ENCODE peak calls at places on chromosomes 4 and X, in five cellular contexts. One of them, this sample, is unnamed.

GRCh38 chr4:38967260-38968095 is 64.7 kb downstream of the TMEM156 start:
- DNase-seq in fibroblast of mammary gland: peak; percentile 97
- DNase-seq in cardiac muscle cell: peak; percentile 97
- DNase-seq in HFF-Myc: peak; percentile 63
- DNase-seq in transverse colon: no peak
- DNase-seq in this sample: peak; percentile 98

GRCh38 chr4:118775405-118775804 is 60.5 kb downstream of the SEC24D start:
- DNase-seq in fibroblast of mammary gland: no peak
- DNase-seq in cardiac muscle cell: no peak
- DNase-seq in HFF-Myc: no peak
- DNase-seq in transverse colon: no peak
- DNase-seq in this sample: no peak

GRCh38 chr4:81499840-81500239 is 28.1 kb upstream of the RASGEF1B start:
- DNase-seq in fibroblast of mammary gland: no peak
- DNase-seq in cardiac muscle cell: no peak
- DNase-seq in HFF-Myc: no peak
- DNase-seq in transverse colon: peak; percentile 16
- DNase-seq in this sample: no peak

GRCh38 chr4:76550966-76551780 is 116.1 kb downstream of the SHROOM3 start:
- DNase-seq in fibroblast of mammary gland: no peak
- DNase-seq in cardiac muscle cell: peak; percentile 57
- DNase-seq in HFF-Myc: no peak
- DNase-seq in transverse colon: no peak
- DNase-seq in this sample: no peak

GRCh38 chrX:154366666-154367055 is 7.8 kb downstream of the FLNA start:
- DNase-seq in fibroblast of mammary gland: no peak
- DNase-seq in cardiac muscle cell: no peak
- DNase-seq in HFF-Myc: no peak
- DNase-seq in transverse colon: no peak
- DNase-seq in this sample: no peak

GRCh38 chr4:185352202-185352601 is 43.5 kb downstream of the LRP2BP start:
- DNase-seq in fibroblast of mammary gland: no peak
- DNase-seq in cardiac muscle cell: no peak
- DNase-seq in HFF-Myc: no peak
- DNase-seq in transverse colon: no peak
- DNase-seq in this sample: no peak

GRCh38 chrX:115058276-115058675 is 40.9 kb upstream of the IL13RA2 start:
- DNase-seq in fibroblast of mammary gland: peak; percentile 94
- DNase-seq in cardiac muscle cell: peak; percentile 93
- DNase-seq in HFF-Myc: peak; percentile 77
- DNase-seq in transverse colon: no peak
- DNase-seq in this sample: peak; percentile 88

GRCh38 chr4:38563703-38564490 is 100.1 kb upstream of the KLF3 start:
- DNase-seq in fibroblast of mammary gland: no peak
- DNase-seq in cardiac muscle cell: no peak
- DNase-seq in HFF-Myc: no peak
- DNase-seq in transverse colon: no peak
- DNase-seq in this sample: peak; percentile 18

GRCh38 chr4:107243141-107243779 is 207.1 kb upstream of the DKK2 start:
- DNase-seq in fibroblast of mammary gland: peak; percentile 53
- DNase-seq in cardiac muscle cell: no peak
- DNase-seq in HFF-Myc: no peak
- DNase-seq in transverse colon: peak; percentile 35
- DNase-seq in this sample: peak; percentile 16

GRCh38 chr4:53380221-53380620 is 2.8 kb downstream of the FIP1L1 start:
- DNase-seq in fibroblast of mammary gland: peak; percentile 31
- DNase-seq in cardiac muscle cell: no peak
- DNase-seq in HFF-Myc: no peak
- DNase-seq in transverse colon: no peak
- DNase-seq in this sample: no peak
- H3K4me3 ChIP-seq in fibroblast of mammary gland: no peak overlapping the region
- H3K4me3 ChIP-seq in cardiac muscle cell: no peak overlapping the region
- H3K4me3 ChIP-seq in HFF-Myc: peak overlapping the region; percentile 80
- H3K4me3 ChIP-seq in transverse colon: no peak overlapping the region
- H3K4me3 ChIP-seq in this sample: no peak overlapping the region

GRCh38 chr4:139606600-139607301 is 50.7 kb upstream of the SETD7 start:
- DNase-seq in fibroblast of mammary gland: peak; percentile 82
- DNase-seq in cardiac muscle cell: peak; percentile 49
- DNase-seq in HFF-Myc: no peak
- DNase-seq in transverse colon: no peak
- DNase-seq in this sample: no peak

GRCh38 chr4:139609647-139610046 is 53.6 kb upstream of the SETD7 start:
- DNase-seq in fibroblast of mammary gland: peak; percentile 91
- DNase-seq in cardiac muscle cell: peak; percentile 28
- DNase-seq in HFF-Myc: no peak
- DNase-seq in transverse colon: no peak
- DNase-seq in this sample: no peak

GRCh38 chr4:139603576-139604387 is 47.8 kb upstream of the SETD7 start:
- DNase-seq in fibroblast of mammary gland: peak; percentile 72
- DNase-seq in cardiac muscle cell: peak; percentile 74
- DNase-seq in HFF-Myc: peak; percentile 46
- DNase-seq in transverse colon: peak; percentile 23
- DNase-seq in this sample: peak; percentile 40

GRCh38 chr4:139605516-139605915 is 49.5 kb upstream of the SETD7 start:
- DNase-seq in fibroblast of mammary gland: no peak
- DNase-seq in cardiac muscle cell: no peak
- DNase-seq in HFF-Myc: no peak
- DNase-seq in transverse colon: no peak
- DNase-seq in this sample: no peak

DNA sequence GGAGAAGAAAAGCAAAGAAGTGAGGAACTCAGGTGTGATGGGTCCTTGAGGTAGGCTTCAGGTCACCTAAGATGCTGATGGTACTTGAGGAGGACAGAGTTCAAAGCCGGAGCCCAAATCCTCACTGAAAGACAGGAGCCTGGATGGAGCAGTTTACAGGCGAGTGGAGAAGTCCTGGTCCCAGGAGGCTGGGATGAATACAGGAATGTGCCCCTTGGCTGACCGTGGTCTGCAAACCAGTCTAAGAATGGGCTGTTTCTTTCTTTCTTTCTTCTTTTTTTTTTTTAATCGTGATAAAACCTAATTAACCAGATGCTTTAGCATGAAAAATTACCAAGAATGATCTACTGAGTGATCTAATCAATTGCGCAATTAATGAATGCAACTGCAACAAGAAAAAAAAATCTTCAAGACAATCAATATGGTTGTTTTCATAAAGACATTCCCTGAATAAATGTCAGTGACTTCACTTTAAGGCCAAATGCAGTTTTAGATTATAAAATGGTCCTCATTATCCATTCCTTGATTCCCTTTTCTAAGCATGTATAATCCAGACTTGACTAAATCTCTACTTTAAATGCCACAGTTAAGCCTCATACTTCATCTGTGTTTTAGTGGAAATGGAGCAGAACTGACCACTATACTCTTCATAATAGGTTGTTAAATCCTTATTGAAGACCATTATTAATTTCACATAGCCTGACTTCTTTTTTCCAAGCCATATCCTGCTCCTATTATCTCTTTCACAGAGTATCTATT is 51.5 kb upstream of the SETD7 start:
- DNase-seq in fibroblast of mammary gland: peak; percentile 62
- DNase-seq in cardiac muscle cell: no peak
- DNase-seq in HFF-Myc: no peak
- DNase-seq in transverse colon: no peak
- DNase-seq in this sample: no peak
- TF ChIP-seq CTCF in fibroblast of mammary gland: no peak
- TF ChIP-seq CTCF in cardiac muscle cell: no peak
- TF ChIP-seq CTCF in HFF-Myc: no peak
- TF ChIP-seq CTCF in transverse colon: no peak
- TF ChIP-seq CTCF in this sample: no peak

GRCh38 chrX:68652327-68652930 is 5.0 kb downstream of the STARD8 start:
- DNase-seq in fibroblast of mammary gland: peak; percentile 57
- DNase-seq in cardiac muscle cell: no peak
- DNase-seq in HFF-Myc: no peak
- DNase-seq in transverse colon: no peak
- DNase-seq in this sample: no peak

GRCh38 chrX:68646421-68646820 is 1.0 kb upstream of the STARD8 start:
- DNase-seq in fibroblast of mammary gland: no peak
- DNase-seq in cardiac muscle cell: no peak
- DNase-seq in HFF-Myc: no peak
- DNase-seq in transverse colon: no peak
- DNase-seq in this sample: no peak

GRCh38 chrX:68650491-68650890 is 3.0 kb downstream of the STARD8 start:
- DNase-seq in fibroblast of mammary gland: peak; percentile 70
- DNase-seq in cardiac muscle cell: no peak
- DNase-seq in HFF-Myc: no peak
- DNase-seq in transverse colon: no peak
- DNase-seq in this sample: no peak

GRCh38 chrX:68647156-68647957 is at the start of gene STARD8:
- DNase-seq in fibroblast of mammary gland: peak; percentile 52
- DNase-seq in cardiac muscle cell: peak; percentile 66
- DNase-seq in HFF-Myc: no peak
- DNase-seq in transverse colon: no peak
- DNase-seq in this sample: no peak

DNA sequence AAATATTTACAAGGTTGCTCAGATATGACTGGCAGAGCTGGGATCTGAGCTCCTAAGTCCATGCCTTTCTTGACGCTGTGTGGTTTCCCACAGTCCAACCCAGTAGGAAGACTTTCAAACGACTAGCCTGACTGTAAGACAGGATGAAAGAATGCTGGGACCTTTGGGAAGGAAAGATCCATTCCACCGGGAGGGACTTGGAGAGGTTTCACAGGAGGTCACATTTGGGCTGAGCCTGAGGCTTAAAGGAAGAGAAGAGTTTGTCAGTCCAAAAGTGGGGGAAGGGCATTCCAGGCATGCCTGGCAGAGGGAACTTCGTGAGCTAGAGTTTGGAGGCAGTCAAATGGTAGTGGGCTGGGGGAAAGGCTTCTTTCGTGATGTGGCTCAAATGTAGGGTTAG is 1.5 kb downstream of the STARD8 start:
- DNase-seq in fibroblast of mammary gland: peak; percentile 29
- DNase-seq in cardiac muscle cell: no peak
- DNase-seq in HFF-Myc: no peak
- DNase-seq in transverse colon: no peak
- DNase-seq in this sample: no peak
- H3K4me3 ChIP-seq in fibroblast of mammary gland: no peak overlapping the region
- H3K4me3 ChIP-seq in cardiac muscle cell: no peak overlapping the region
- H3K4me3 ChIP-seq in HFF-Myc: peak overlapping the region; percentile 43
- H3K4me3 ChIP-seq in transverse colon: no peak overlapping the region
- H3K4me3 ChIP-seq in this sample: no peak overlapping the region

DNA sequence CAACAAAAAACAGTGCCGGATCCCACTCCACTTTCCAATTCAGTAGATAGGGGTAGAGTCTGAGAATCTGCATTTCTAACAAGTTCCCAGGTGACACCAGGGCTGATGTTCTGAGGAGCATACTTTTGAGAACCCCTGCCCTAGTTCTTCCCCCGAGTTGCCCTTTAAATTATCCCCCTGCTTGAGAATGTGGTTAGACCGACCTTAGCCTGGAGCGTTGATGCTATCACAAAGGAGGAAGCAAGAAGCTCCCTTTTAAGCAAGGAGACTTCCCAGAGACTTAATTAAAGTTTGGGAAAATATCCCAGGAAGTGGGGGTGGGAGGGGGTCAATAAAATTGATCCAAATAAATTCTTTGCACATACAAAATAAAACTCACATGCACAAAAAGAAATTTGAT is 485.9 kb downstream of the SMARCA1 start:
- DNase-seq in fibroblast of mammary gland: no peak
- DNase-seq in cardiac muscle cell: no peak
- DNase-seq in HFF-Myc: no peak
- DNase-seq in transverse colon: no peak
- DNase-seq in this sample: no peak
- TF ChIP-seq CTCF in fibroblast of mammary gland: no peak
- TF ChIP-seq CTCF in cardiac muscle cell: no peak
- TF ChIP-seq CTCF in HFF-Myc: no peak
- TF ChIP-seq CTCF in transverse colon: no peak
- TF ChIP-seq CTCF in this sample: no peak

DNA sequence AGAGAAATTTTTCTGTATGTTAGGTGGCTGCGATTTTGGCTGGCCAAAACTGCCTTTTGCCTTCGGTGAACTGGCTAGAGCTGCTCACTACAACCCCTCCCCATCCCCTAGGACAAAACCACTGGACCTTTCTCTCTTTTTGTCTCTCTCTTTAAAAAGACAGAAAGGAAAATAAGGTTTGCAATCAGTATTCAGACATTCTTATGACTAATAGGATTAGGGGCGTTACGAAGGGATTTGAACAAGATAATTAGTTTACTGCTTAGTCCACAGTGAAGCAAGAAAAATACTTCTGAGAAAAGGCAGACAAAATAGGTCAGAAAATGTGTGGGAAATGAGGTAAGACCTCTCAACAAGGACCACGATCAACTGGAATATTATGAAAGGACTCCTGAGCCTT is 180.4 kb downstream of the SLIT2 start:
- DNase-seq in fibroblast of mammary gland: peak; percentile 58
- DNase-seq in cardiac muscle cell: peak; percentile 64
- DNase-seq in HFF-Myc: no peak
- DNase-seq in transverse colon: no peak
- DNase-seq in this sample: no peak
- H3K4me3 ChIP-seq in fibroblast of mammary gland: no peak overlapping the region
- H3K4me3 ChIP-seq in cardiac muscle cell: no peak overlapping the region
- H3K4me3 ChIP-seq in HFF-Myc: no peak overlapping the region
- H3K4me3 ChIP-seq in transverse colon: no peak overlapping the region
- H3K4me3 ChIP-seq in this sample: no peak overlapping the region